ENCODE peak calls at places on chromosomes 13 and 19, in seven cellular contexts. One of them, this sample, is unnamed.

GRCh38 chr13:30334663-30335386 is 27.5 kb upstream of the KATNAL1 start:
- DNase-seq in mesendoderm: peak
- DNase-seq in trophoblast cell: peak
- DNase-seq in H9: peak
- DNase-seq in mesenchymal stem cell: no peak
- DNase-seq in H1: peak
- DNase-seq in IMR-90: peak
- DNase-seq in this sample: peak

GRCh38 chr19:1206733-1207301 is 1.2 kb downstream of the STK11 start:
- DNase-seq in mesendoderm: no peak
- DNase-seq in trophoblast cell: no peak
- DNase-seq in H9: peak
- DNase-seq in mesenchymal stem cell: no peak
- DNase-seq in H1: no peak
- DNase-seq in IMR-90: no peak
- DNase-seq in this sample: no peak

GRCh38 chr13:44272692-44273091 is 100.9 kb upstream of the SERP2 start:
- DNase-seq in mesendoderm: no peak
- DNase-seq in trophoblast cell: peak
- DNase-seq in H9: no peak
- DNase-seq in mesenchymal stem cell: peak
- DNase-seq in H1: no peak
- DNase-seq in IMR-90: peak
- DNase-seq in this sample: no peak

GRCh38 chr13:48675247-48675646 is 21.5 kb downstream of the CYSLTR2 start:
- DNase-seq in mesendoderm: no peak
- DNase-seq in trophoblast cell: no peak
- DNase-seq in H9: no peak
- DNase-seq in mesenchymal stem cell: no peak
- DNase-seq in H1: no peak
- DNase-seq in IMR-90: no peak
- DNase-seq in this sample: no peak

GRCh38 chr19:10353793-10354391 is 14.5 kb upstream of the ICAM3 start:
- DNase-seq in mesendoderm: peak
- DNase-seq in trophoblast cell: no peak
- DNase-seq in H9: peak
- DNase-seq in mesenchymal stem cell: peak
- DNase-seq in H1: peak
- DNase-seq in IMR-90: peak
- DNase-seq in this sample: peak

GRCh38 chr19:49116544-49116943 is 2.4 kb downstream of the LIN7B start:
- DNase-seq in mesendoderm: no peak
- DNase-seq in trophoblast cell: no peak
- DNase-seq in H9: no peak
- DNase-seq in mesenchymal stem cell: no peak
- DNase-seq in H1: no peak
- DNase-seq in IMR-90: no peak
- DNase-seq in this sample: no peak

GRCh38 chr19:29283366-29283765 is 70.4 kb upstream of the UQCRFS1 start:
- DNase-seq in mesendoderm: no peak
- DNase-seq in trophoblast cell: no peak
- DNase-seq in H9: no peak
- DNase-seq in mesenchymal stem cell: no peak
- DNase-seq in H1: no peak
- DNase-seq in IMR-90: no peak
- DNase-seq in this sample: no peak

GRCh38 chr19:51713319-51714285 is 10.2 kb downstream of the HAS1 start:
- DNase-seq in mesendoderm: no peak
- DNase-seq in trophoblast cell: no peak
- DNase-seq in H9: no peak
- DNase-seq in mesenchymal stem cell: no peak
- DNase-seq in H1: no peak
- DNase-seq in IMR-90: no peak
- DNase-seq in this sample: no peak

GRCh38 chr19:38024991-38025716 is 118.1 kb downstream of the SIPA1L3 start:
- DNase-seq in mesendoderm: peak
- DNase-seq in trophoblast cell: no peak
- DNase-seq in H9: peak
- DNase-seq in mesenchymal stem cell: no peak
- DNase-seq in H1: no peak
- DNase-seq in IMR-90: no peak
- DNase-seq in this sample: no peak

GRCh38 chr19:29858621-29859020 is 46.8 kb downstream of the CCNE1 start:
- DNase-seq in mesendoderm: no peak
- DNase-seq in trophoblast cell: no peak
- DNase-seq in H9: no peak
- DNase-seq in mesenchymal stem cell: no peak
- DNase-seq in H1: no peak
- DNase-seq in IMR-90: no peak
- DNase-seq in this sample: no peak

GRCh38 chr13:94825507-94825906 is 113.2 kb upstream of the SOX21 start:
- DNase-seq in mesendoderm: peak
- DNase-seq in trophoblast cell: no peak
- DNase-seq in H9: peak
- DNase-seq in mesenchymal stem cell: peak
- DNase-seq in H1: peak
- DNase-seq in IMR-90: no peak
- DNase-seq in this sample: peak

GRCh38 chr13:51767100-51767499 is 36.9 kb downstream of the DHRS12 start:
- DNase-seq in mesendoderm: peak
- DNase-seq in trophoblast cell: no peak
- DNase-seq in H9: peak
- DNase-seq in mesenchymal stem cell: no peak
- DNase-seq in H1: no peak
- DNase-seq in IMR-90: no peak
- DNase-seq in this sample: no peak

GRCh38 chr19:58571575-58571947 is 1.6 kb downstream of the MZF1 start:
- DNase-seq in mesendoderm: no peak
- DNase-seq in trophoblast cell: no peak
- DNase-seq in H9: no peak
- DNase-seq in mesenchymal stem cell: no peak
- DNase-seq in H1: no peak
- DNase-seq in IMR-90: no peak
- DNase-seq in this sample: no peak

GRCh38 chr19:48714759-48715261 is 4.7 kb downstream of the MAMSTR start:
- DNase-seq in mesendoderm: no peak
- DNase-seq in trophoblast cell: no peak
- DNase-seq in H9: no peak
- DNase-seq in mesenchymal stem cell: no peak
- DNase-seq in H1: no peak
- DNase-seq in IMR-90: no peak
- DNase-seq in this sample: no peak

GRCh38 chr19:38386300-38386967 is 1.4 kb downstream of the GGN start:
- DNase-seq in mesendoderm: no peak
- DNase-seq in trophoblast cell: no peak
- DNase-seq in H9: no peak
- DNase-seq in mesenchymal stem cell: no peak
- DNase-seq in H1: no peak
- DNase-seq in IMR-90: no peak
- DNase-seq in this sample: no peak

GRCh38 chr19:40270362-40271089 is 14.6 kb downstream of the AKT2 start:
- DNase-seq in mesendoderm: peak
- DNase-seq in trophoblast cell: no peak
- DNase-seq in H9: peak
- DNase-seq in mesenchymal stem cell: no peak
- DNase-seq in H1: no peak
- DNase-seq in IMR-90: no peak
- DNase-seq in this sample: no peak

GRCh38 chr19:40272261-40272660 is 12.9 kb downstream of the AKT2 start:
- DNase-seq in mesendoderm: no peak
- DNase-seq in trophoblast cell: no peak
- DNase-seq in H9: no peak
- DNase-seq in mesenchymal stem cell: no peak
- DNase-seq in H1: no peak
- DNase-seq in IMR-90: no peak
- DNase-seq in this sample: no peak

GRCh38 chr19:40271706-40272105 is 13.4 kb downstream of the AKT2 start:
- DNase-seq in mesendoderm: no peak
- DNase-seq in trophoblast cell: no peak
- DNase-seq in H9: no peak
- DNase-seq in mesenchymal stem cell: no peak
- DNase-seq in H1: no peak
- DNase-seq in IMR-90: no peak
- DNase-seq in this sample: no peak

GRCh38 chr19:40274585-40275544 is 10.3 kb downstream of the AKT2 start:
- DNase-seq in mesendoderm: no peak
- DNase-seq in trophoblast cell: no peak
- DNase-seq in H9: no peak
- DNase-seq in mesenchymal stem cell: no peak
- DNase-seq in H1: no peak
- DNase-seq in IMR-90: no peak
- DNase-seq in this sample: no peak

GRCh38 chr19:40273469-40274360 is 11.4 kb downstream of the AKT2 start:
- DNase-seq in mesendoderm: no peak
- DNase-seq in trophoblast cell: no peak
- DNase-seq in H9: no peak
- DNase-seq in mesenchymal stem cell: no peak
- DNase-seq in H1: no peak
- DNase-seq in IMR-90: no peak
- DNase-seq in this sample: no peak
- H3K9ac ChIP-seq in mesendoderm: no peak
- H3K9ac ChIP-seq in trophoblast cell: no peak
- H3K9ac ChIP-seq in H9: no peak
- H3K9ac ChIP-seq in mesenchymal stem cell: no peak
- H3K9ac ChIP-seq in H1: no peak
- H3K9ac ChIP-seq in IMR-90: no peak
- H3K9ac ChIP-seq in this sample: no peak

GRCh38 chr19:46366620-46367277 is 19.9 kb downstream of the PPP5C start:
- DNase-seq in mesendoderm: no peak
- DNase-seq in trophoblast cell: no peak
- DNase-seq in H9: no peak
- DNase-seq in mesenchymal stem cell: no peak
- DNase-seq in H1: no peak
- DNase-seq in IMR-90: no peak
- DNase-seq in this sample: no peak

GRCh38 chr19:46368116-46368515 is 21.2 kb downstream of the PPP5C start:
- DNase-seq in mesendoderm: no peak
- DNase-seq in trophoblast cell: no peak
- DNase-seq in H9: no peak
- DNase-seq in mesenchymal stem cell: no peak
- DNase-seq in H1: no peak
- DNase-seq in IMR-90: no peak
- DNase-seq in this sample: no peak

GRCh38 chr19:46371371-46371901 is 24.5 kb downstream of the PPP5C start:
- DNase-seq in mesendoderm: peak
- DNase-seq in trophoblast cell: peak
- DNase-seq in H9: no peak
- DNase-seq in mesenchymal stem cell: no peak
- DNase-seq in H1: no peak
- DNase-seq in IMR-90: peak
- DNase-seq in this sample: no peak

GRCh38 chr19:46367434-46367833 is 20.5 kb downstream of the PPP5C start:
- DNase-seq in mesendoderm: no peak
- DNase-seq in trophoblast cell: no peak
- DNase-seq in H9: no peak
- DNase-seq in mesenchymal stem cell: no peak
- DNase-seq in H1: no peak
- DNase-seq in IMR-90: no peak
- DNase-seq in this sample: no peak

DNA sequence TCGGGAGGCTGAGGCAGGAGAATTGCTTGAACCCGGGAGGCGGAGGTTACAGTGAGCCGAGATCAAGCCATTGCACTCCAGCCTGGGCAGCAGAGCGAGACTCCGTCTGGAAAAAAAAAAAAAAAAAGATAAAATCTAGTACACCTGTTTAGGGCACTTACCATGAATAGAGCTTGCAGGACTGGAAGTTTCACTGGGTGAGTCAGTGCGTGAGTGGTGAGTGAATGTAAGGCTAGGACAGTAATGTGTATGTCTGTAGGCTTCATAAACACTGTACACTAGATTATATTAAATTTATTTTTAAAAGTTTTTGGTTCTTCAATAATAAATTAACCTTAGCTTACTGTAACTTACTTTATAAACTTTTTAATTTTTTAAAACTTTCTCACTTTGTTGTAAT is 22.9 kb downstream of the PPP5C start:
- DNase-seq in mesendoderm: no peak
- DNase-seq in trophoblast cell: peak
- DNase-seq in H9: no peak
- DNase-seq in mesenchymal stem cell: no peak
- DNase-seq in H1: no peak
- DNase-seq in IMR-90: peak
- DNase-seq in this sample: no peak
- H2BK120ac ChIP-seq in mesendoderm: no peak
- H2BK120ac ChIP-seq in trophoblast cell: no peak
- H2BK120ac ChIP-seq in H9: no peak
- H2BK120ac ChIP-seq in mesenchymal stem cell: no peak
- H2BK120ac ChIP-seq in H1: no peak
- H2BK120ac ChIP-seq in IMR-90: no peak
- H2BK120ac ChIP-seq in this sample: no peak

GRCh38 chr19:4638330-4638729 is 986 bp upstream of the TNFAIP8L1 start:
- DNase-seq in mesendoderm: no peak
- DNase-seq in trophoblast cell: no peak
- DNase-seq in H9: no peak
- DNase-seq in mesenchymal stem cell: no peak
- DNase-seq in H1: no peak
- DNase-seq in IMR-90: no peak
- DNase-seq in this sample: no peak
- H3K9ac ChIP-seq in mesendoderm: no peak
- H3K9ac ChIP-seq in trophoblast cell: no peak
- H3K9ac ChIP-seq in H9: no peak
- H3K9ac ChIP-seq in mesenchymal stem cell: peak
- H3K9ac ChIP-seq in H1: no peak
- H3K9ac ChIP-seq in IMR-90: no peak
- H3K9ac ChIP-seq in this sample: no peak

GRCh38 chr13:63307239-63307638 is 1891.6 kb upstream of the PCDH20 start:
- DNase-seq in mesendoderm: no peak
- DNase-seq in trophoblast cell: no peak
- DNase-seq in H9: no peak
- DNase-seq in mesenchymal stem cell: no peak
- DNase-seq in H1: no peak
- DNase-seq in IMR-90: no peak
- DNase-seq in this sample: no peak
- H2BK120ac ChIP-seq in mesendoderm: no peak
- H2BK120ac ChIP-seq in trophoblast cell: no peak
- H2BK120ac ChIP-seq in H9: no peak
- H2BK120ac ChIP-seq in mesenchymal stem cell: no peak
- H2BK120ac ChIP-seq in H1: no peak
- H2BK120ac ChIP-seq in IMR-90: no peak
- H2BK120ac ChIP-seq in this sample: no peak

DNA sequence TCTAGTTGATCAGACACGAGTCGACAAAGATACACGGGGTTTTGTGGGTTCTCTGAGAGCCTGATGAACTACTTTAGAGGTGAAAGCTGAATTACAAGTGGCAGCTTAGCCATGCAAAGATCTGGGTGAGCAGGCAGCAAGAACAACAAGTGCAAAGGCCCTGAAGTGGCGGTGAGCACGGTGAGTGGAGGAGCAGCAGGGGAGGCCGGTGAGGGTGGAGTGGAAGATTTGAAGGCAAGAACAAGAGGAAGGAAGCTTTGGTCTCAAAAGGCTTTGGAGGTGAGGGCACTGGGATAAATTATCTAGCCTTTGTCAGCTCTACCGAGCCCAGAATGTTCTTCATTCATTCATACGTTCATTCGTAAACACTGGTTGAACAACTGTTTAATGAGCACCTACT is 1.4 kb downstream of the ZNF865 start:
- DNase-seq in mesendoderm: no peak
- DNase-seq in trophoblast cell: no peak
- DNase-seq in H9: no peak
- DNase-seq in mesenchymal stem cell: no peak
- DNase-seq in H1: no peak
- DNase-seq in IMR-90: no peak
- DNase-seq in this sample: no peak
- H3K9ac ChIP-seq in mesendoderm: peak
- H3K9ac ChIP-seq in trophoblast cell: no peak
- H3K9ac ChIP-seq in H9: no peak
- H3K9ac ChIP-seq in mesenchymal stem cell: peak
- H3K9ac ChIP-seq in H1: no peak
- H3K9ac ChIP-seq in IMR-90: peak
- H3K9ac ChIP-seq in this sample: no peak

This sample was measured in neuronal stem cell.